ENCODE peak calls at places on chromosomes 7 and 10, in eight cellular contexts. One of them, this sample, is unnamed.
A peak's percentile ranks its signal among the peaks of the same experiment; 100 is the strongest.

GRCh38 chr10:51706225-51706624 is 6.8 kb upstream of the CSTF2T start:
- DNase-seq in sigmoid colon: peak; percentile 97
- DNase-seq in GM12878: no peak
- DNase-seq in upper lobe of left lung: no peak
- DNase-seq in Panc1: no peak
- DNase-seq in HCT116: no peak
- DNase-seq in transverse colon: peak; percentile 69
- DNase-seq in HL-60: no peak
- DNase-seq in this sample: no peak

GRCh38 chr7:28759373-28760013 is 198.6 kb downstream of the TRIL start:
- DNase-seq in HL-60: no peak
- DNase-seq in transverse colon: no peak
- DNase-seq in upper lobe of left lung: no peak
- DNase-seq in sigmoid colon: no peak
- DNase-seq in GM12878: no peak
- DNase-seq in HCT116: no peak
- DNase-seq in Panc1: no peak
- DNase-seq in this sample: no peak

GRCh38 chr10:48448796-48449195 is 142.3 kb downstream of the MAPK8 start:
- DNase-seq in GM12878: no peak
- DNase-seq in sigmoid colon: no peak
- DNase-seq in transverse colon: no peak
- DNase-seq in HCT116: no peak
- DNase-seq in Panc1: no peak
- DNase-seq in HL-60: no peak
- DNase-seq in upper lobe of left lung: no peak
- DNase-seq in this sample: no peak

GRCh38 chr10:78756604-78757442 is 311.9 kb upstream of the ZMIZ1 start:
- DNase-seq in HCT116: peak; percentile 64
- DNase-seq in GM12878: no peak
- DNase-seq in upper lobe of left lung: peak; percentile 89
- DNase-seq in HL-60: peak; percentile 98
- DNase-seq in Panc1: peak; percentile 75
- DNase-seq in transverse colon: peak; percentile 50
- DNase-seq in sigmoid colon: peak; percentile 95
- DNase-seq in this sample: no peak

GRCh38 chr10:10677479-10677878 is 340.2 kb upstream of the CELF2 start:
- DNase-seq in Panc1: peak; percentile 13
- DNase-seq in sigmoid colon: no peak
- DNase-seq in upper lobe of left lung: peak; percentile 65
- DNase-seq in GM12878: peak; percentile 11
- DNase-seq in HCT116: no peak
- DNase-seq in transverse colon: peak; percentile 55
- DNase-seq in HL-60: peak; percentile 37
- DNase-seq in this sample: no peak

GRCh38 chr7:25851332-25852248 is 300.4 kb upstream of the NFE2L3 start:
- DNase-seq in upper lobe of left lung: peak; percentile 70
- DNase-seq in GM12878: no peak
- DNase-seq in HL-60: peak; percentile 87
- DNase-seq in transverse colon: peak; percentile 91
- DNase-seq in HCT116: no peak
- DNase-seq in Panc1: peak; percentile 71
- DNase-seq in sigmoid colon: peak; percentile 94
- DNase-seq in this sample: peak; percentile 20

GRCh38 chr10:30538086-30538485 is 91.5 kb downstream of the LYZL2 start:
- DNase-seq in upper lobe of left lung: no peak
- DNase-seq in transverse colon: no peak
- DNase-seq in GM12878: no peak
- DNase-seq in HCT116: no peak
- DNase-seq in HL-60: no peak
- DNase-seq in Panc1: no peak
- DNase-seq in sigmoid colon: no peak
- DNase-seq in this sample: no peak

GRCh38 chr7:31775511-31775910 is 88.5 kb downstream of the PPP1R17 start:
- DNase-seq in GM12878: no peak
- DNase-seq in Panc1: no peak
- DNase-seq in HCT116: no peak
- DNase-seq in transverse colon: no peak
- DNase-seq in sigmoid colon: no peak
- DNase-seq in upper lobe of left lung: no peak
- DNase-seq in HL-60: no peak
- DNase-seq in this sample: no peak

GRCh38 chr10:131792809-131793208 is 108.0 kb upstream of the PPP2R2D start:
- DNase-seq in HCT116: no peak
- DNase-seq in Panc1: no peak
- DNase-seq in transverse colon: no peak
- DNase-seq in sigmoid colon: peak; percentile 29
- DNase-seq in upper lobe of left lung: no peak
- DNase-seq in HL-60: no peak
- DNase-seq in GM12878: no peak
- DNase-seq in this sample: no peak

GRCh38 chr7:157211710-157212109 is 73.0 kb downstream of the UBE3C start:
- DNase-seq in GM12878: no peak
- DNase-seq in upper lobe of left lung: no peak
- DNase-seq in transverse colon: no peak
- DNase-seq in HCT116: no peak
- DNase-seq in Panc1: no peak
- DNase-seq in sigmoid colon: no peak
- DNase-seq in HL-60: no peak
- DNase-seq in this sample: no peak

GRCh38 chr10:35306852-35307251 is 29.5 kb upstream of the CCNY start:
- DNase-seq in upper lobe of left lung: peak; percentile 61
- DNase-seq in Panc1: no peak
- DNase-seq in sigmoid colon: no peak
- DNase-seq in HL-60: no peak
- DNase-seq in HCT116: no peak
- DNase-seq in transverse colon: peak; percentile 27
- DNase-seq in GM12878: no peak
- DNase-seq in this sample: no peak

GRCh38 chr7:135774284-135774683 is 25.7 kb upstream of the FAM180A start:
- DNase-seq in Panc1: peak; percentile 12
- DNase-seq in upper lobe of left lung: no peak
- DNase-seq in sigmoid colon: no peak
- DNase-seq in HCT116: no peak
- DNase-seq in HL-60: no peak
- DNase-seq in transverse colon: peak; percentile 20
- DNase-seq in GM12878: no peak
- DNase-seq in this sample: no peak

GRCh38 chr7:28165971-28166955 is 14.3 kb downstream of the JAZF1 start:
- DNase-seq in upper lobe of left lung: no peak
- DNase-seq in HCT116: no peak
- DNase-seq in HL-60: no peak
- DNase-seq in GM12878: no peak
- DNase-seq in sigmoid colon: no peak
- DNase-seq in Panc1: no peak
- DNase-seq in transverse colon: no peak
- DNase-seq in this sample: no peak

GRCh38 chr7:150620061-150620460 is 12.1 kb downstream of the GIMAP6 start:
- DNase-seq in transverse colon: no peak
- DNase-seq in upper lobe of left lung: no peak
- DNase-seq in Panc1: no peak
- DNase-seq in HCT116: no peak
- DNase-seq in HL-60: no peak
- DNase-seq in GM12878: no peak
- DNase-seq in sigmoid colon: no peak
- DNase-seq in this sample: no peak

GRCh38 chr7:150620617-150621371 is 11.4 kb downstream of the GIMAP6 start:
- DNase-seq in transverse colon: no peak
- DNase-seq in HL-60: no peak
- DNase-seq in GM12878: no peak
- DNase-seq in Panc1: no peak
- DNase-seq in HCT116: no peak
- DNase-seq in sigmoid colon: no peak
- DNase-seq in upper lobe of left lung: no peak
- DNase-seq in this sample: no peak

GRCh38 chr7:150621376-150621775 is 10.8 kb downstream of the GIMAP6 start:
- DNase-seq in sigmoid colon: no peak
- DNase-seq in HCT116: no peak
- DNase-seq in Panc1: no peak
- DNase-seq in transverse colon: no peak
- DNase-seq in GM12878: no peak
- DNase-seq in HL-60: no peak
- DNase-seq in upper lobe of left lung: no peak
- DNase-seq in this sample: no peak
- H3K27ac ChIP-seq in sigmoid colon: no peak overlapping the region
- H3K27ac ChIP-seq in HCT116: no peak overlapping the region
- H3K27ac ChIP-seq in Panc1: no peak overlapping the region
- H3K27ac ChIP-seq in transverse colon: no peak overlapping the region
- H3K27ac ChIP-seq in GM12878: peak overlapping the region; percentile 67
- H3K27ac ChIP-seq in HL-60: no peak overlapping the region
- H3K27ac ChIP-seq in upper lobe of left lung: no peak overlapping the region
- H3K27ac ChIP-seq in this sample: no peak overlapping the region

GRCh38 chr10:71575446-71575845 is 144.1 kb downstream of the C10orf105 start:
- DNase-seq in GM12878: no peak
- DNase-seq in HL-60: no peak
- DNase-seq in HCT116: no peak
- DNase-seq in upper lobe of left lung: no peak
- DNase-seq in transverse colon: no peak
- DNase-seq in Panc1: no peak
- DNase-seq in sigmoid colon: no peak
- DNase-seq in this sample: no peak
- TF ChIP-seq POLR2AphosphoS5 in GM12878: no peak
- TF ChIP-seq POLR2AphosphoS5 in HL-60: no peak
- TF ChIP-seq POLR2AphosphoS5 in HCT116: no peak
- TF ChIP-seq POLR2AphosphoS5 in upper lobe of left lung: no peak
- TF ChIP-seq POLR2AphosphoS5 in transverse colon: no peak
- TF ChIP-seq POLR2AphosphoS5 in Panc1: no peak
- TF ChIP-seq POLR2AphosphoS5 in sigmoid colon: no peak
- TF ChIP-seq POLR2AphosphoS5 in this sample: no peak

GRCh38 chr10:103850572-103850895 is 4.8 kb downstream of the SH3PXD2A start:
- DNase-seq in sigmoid colon: peak; percentile 74
- DNase-seq in upper lobe of left lung: no peak
- DNase-seq in transverse colon: no peak
- DNase-seq in GM12878: no peak
- DNase-seq in HCT116: no peak
- DNase-seq in HL-60: peak; percentile 29
- DNase-seq in Panc1: no peak
- DNase-seq in this sample: no peak
- H3K4me3 ChIP-seq in sigmoid colon: peak overlapping the region; percentile 1
- H3K4me3 ChIP-seq in upper lobe of left lung: no peak overlapping the region
- H3K4me3 ChIP-seq in transverse colon: no peak overlapping the region
- H3K4me3 ChIP-seq in GM12878: no peak overlapping the region
- H3K4me3 ChIP-seq in HCT116: no peak overlapping the region
- H3K4me3 ChIP-seq in HL-60: no peak overlapping the region
- H3K4me3 ChIP-seq in Panc1: peak overlapping the region; percentile 30
- H3K4me3 ChIP-seq in this sample: no peak overlapping the region

DNA sequence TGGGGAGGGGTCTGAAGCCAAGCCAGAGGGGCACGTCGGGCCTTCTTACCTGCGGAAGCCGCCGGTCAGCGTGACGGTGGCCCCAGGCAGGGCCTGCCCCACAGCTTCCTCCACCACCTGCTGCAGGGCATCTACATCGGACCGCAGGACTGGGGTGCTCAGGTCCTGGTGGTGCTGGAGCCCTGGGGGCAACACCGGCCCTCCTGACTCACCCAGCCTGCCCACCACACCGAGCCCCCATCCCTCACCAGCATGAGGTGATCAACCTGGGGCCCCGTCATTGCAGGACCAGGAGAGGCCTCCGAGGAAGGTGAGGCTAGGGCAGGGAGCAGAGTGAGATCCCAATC is 8.0 kb downstream of the POLM start:
- DNase-seq in HCT116: no peak
- DNase-seq in transverse colon: no peak
- DNase-seq in GM12878: no peak
- DNase-seq in sigmoid colon: no peak
- DNase-seq in HL-60: no peak
- DNase-seq in upper lobe of left lung: no peak
- DNase-seq in Panc1: no peak
- DNase-seq in this sample: no peak
- H3K27ac ChIP-seq in HCT116: no peak overlapping the region
- H3K27ac ChIP-seq in transverse colon: peak overlapping the region; percentile 82
- H3K27ac ChIP-seq in GM12878: no peak overlapping the region
- H3K27ac ChIP-seq in sigmoid colon: peak overlapping the region; percentile 60
- H3K27ac ChIP-seq in HL-60: peak overlapping the region; percentile 70
- H3K27ac ChIP-seq in upper lobe of left lung: peak overlapping the region; percentile 87
- H3K27ac ChIP-seq in Panc1: no peak overlapping the region
- H3K27ac ChIP-seq in this sample: no peak overlapping the region

GRCh38 chr7:6398943-6399342 is 48.8 kb downstream of the DAGLB start:
- DNase-seq in Panc1: no peak
- DNase-seq in sigmoid colon: no peak
- DNase-seq in GM12878: no peak
- DNase-seq in upper lobe of left lung: peak; percentile 50
- DNase-seq in HL-60: no peak
- DNase-seq in HCT116: no peak
- DNase-seq in transverse colon: no peak
- DNase-seq in this sample: no peak

GRCh38 chr7:6393667-6394056 is 54.1 kb downstream of the DAGLB start:
- DNase-seq in HCT116: no peak
- DNase-seq in sigmoid colon: no peak
- DNase-seq in HL-60: no peak
- DNase-seq in Panc1: no peak
- DNase-seq in upper lobe of left lung: no peak
- DNase-seq in transverse colon: no peak
- DNase-seq in GM12878: no peak
- DNase-seq in this sample: no peak

GRCh38 chr7:6394114-6394513 is 53.6 kb downstream of the DAGLB start:
- DNase-seq in sigmoid colon: no peak
- DNase-seq in HL-60: no peak
- DNase-seq in transverse colon: no peak
- DNase-seq in Panc1: no peak
- DNase-seq in GM12878: no peak
- DNase-seq in HCT116: no peak
- DNase-seq in upper lobe of left lung: no peak
- DNase-seq in this sample: no peak

GRCh38 chr7:6392712-6393666 is 54.8 kb downstream of the DAGLB start:
- DNase-seq in Panc1: no peak
- DNase-seq in GM12878: peak; percentile 56
- DNase-seq in upper lobe of left lung: peak; percentile 98
- DNase-seq in HL-60: peak; percentile 49
- DNase-seq in transverse colon: peak; percentile 95
- DNase-seq in sigmoid colon: peak; percentile 85
- DNase-seq in HCT116: peak; percentile 69
- DNase-seq in this sample: no peak

GRCh38 chr7:6395898-6396582 is 51.7 kb downstream of the DAGLB start:
- DNase-seq in Panc1: no peak
- DNase-seq in sigmoid colon: no peak
- DNase-seq in HL-60: peak; percentile 73
- DNase-seq in upper lobe of left lung: peak; percentile 56
- DNase-seq in transverse colon: peak; percentile 30
- DNase-seq in HCT116: no peak
- DNase-seq in GM12878: no peak
- DNase-seq in this sample: no peak
- TF ChIP-seq POLR2AphosphoS5 in Panc1: no peak
- TF ChIP-seq POLR2AphosphoS5 in sigmoid colon: peak; percentile 7
- TF ChIP-seq POLR2AphosphoS5 in HL-60: no peak
- TF ChIP-seq POLR2AphosphoS5 in upper lobe of left lung: peak; percentile 5
- TF ChIP-seq POLR2AphosphoS5 in transverse colon: no peak
- TF ChIP-seq POLR2AphosphoS5 in HCT116: no peak
- TF ChIP-seq POLR2AphosphoS5 in GM12878: no peak
- TF ChIP-seq POLR2AphosphoS5 in this sample: no peak